ENCODE peak calls at places on chromosomes 6 and 20, in four cellular contexts. D, L, Z and M are unnamed samples.

GRCh38 chr20:46108976-46109375 is 9.1 kb upstream of the CD40 start:
- DNase-seq in D (no peak), L (no peak), Z (no peak), M (no peak)

GRCh38 chr6:137799950-137800568 is 67.0 kb upstream of the TNFAIP3 start:
- DNase-seq in D (peak), L (no peak), Z (no peak), M (peak)

GRCh38 chr20:40640667-40641066 is 48.4 kb downstream of the MAFB start:
- DNase-seq in D (no peak), L (no peak), Z (no peak), M (no peak)

GRCh38 chr6:1586861-1587450 is 22.8 kb upstream of the FOXC1 start:
- DNase-seq in D (no peak), L (no peak), Z (no peak), M (no peak)

GRCh38 chr6:5302995-5303622 is 41.8 kb downstream of the FARS2 start:
- DNase-seq in D (no peak), L (peak), Z (peak), M (no peak)

GRCh38 chr6:167678102-167679101 is 148.3 kb upstream of the AFDN start:
- DNase-seq in D (no peak), L (peak), Z (no peak), M (peak)

GRCh38 chr20:44188752-44189151 is 1.8 kb upstream of the JPH2 start:
- DNase-seq in D (no peak), L (no peak), Z (no peak), M (no peak)

GRCh38 chr20:23145281-23145700 is 59.2 kb upstream of the CD93 start:
- DNase-seq in D (no peak), L (no peak), Z (no peak), M (no peak)

GRCh38 chr6:106799008-106799952 is 169.9 kb downstream of the QRSL1 start:
- DNase-seq in D (no peak), L (no peak), Z (peak), M (no peak)

GRCh38 chr6:24330137-24330732 is 27.6 kb downstream of the DCDC2 start:
- DNase-seq in D (no peak), L (no peak), Z (no peak), M (no peak)

GRCh38 chr6:105815657-105816555 is 270.2 kb upstream of the PRDM1 start:
- DNase-seq in D (no peak), L (no peak), Z (no peak), M (no peak)

GRCh38 chr6:75158176-75158575 is 47.7 kb downstream of the COL12A1 start:
- DNase-seq in D (no peak), L (no peak), Z (no peak), M (no peak)

GRCh38 chr20:47951521-47951951 is 166.3 kb upstream of the SULF2 start:
- DNase-seq in D (no peak), L (no peak), Z (no peak), M (no peak)

GRCh38 chr6:92270365-92270764 is 1149.0 kb downstream of the EPHA7 start:
- DNase-seq in D (no peak), L (no peak), Z (no peak), M (no peak)

GRCh38 chr6:138654715-138655634 is 118.6 kb upstream of the CCDC28A start:
- DNase-seq in D (no peak), L (no peak), Z (peak), M (no peak)

GRCh38 chr6:28188111-28188979 is 36.7 kb upstream of the ZSCAN9 start:
- DNase-seq in D (no peak), L (no peak), Z (no peak), M (no peak)

GRCh38 chr6:93165850-93166249 is 253.5 kb downstream of the EPHA7 start:
- DNase-seq in D (no peak), L (no peak), Z (no peak), M (no peak)

GRCh38 chr6:159959976-159960384 is 8.9 kb upstream of the IGF2R start:
- DNase-seq in D (no peak), L (no peak), Z (no peak), M (no peak)

DNA sequence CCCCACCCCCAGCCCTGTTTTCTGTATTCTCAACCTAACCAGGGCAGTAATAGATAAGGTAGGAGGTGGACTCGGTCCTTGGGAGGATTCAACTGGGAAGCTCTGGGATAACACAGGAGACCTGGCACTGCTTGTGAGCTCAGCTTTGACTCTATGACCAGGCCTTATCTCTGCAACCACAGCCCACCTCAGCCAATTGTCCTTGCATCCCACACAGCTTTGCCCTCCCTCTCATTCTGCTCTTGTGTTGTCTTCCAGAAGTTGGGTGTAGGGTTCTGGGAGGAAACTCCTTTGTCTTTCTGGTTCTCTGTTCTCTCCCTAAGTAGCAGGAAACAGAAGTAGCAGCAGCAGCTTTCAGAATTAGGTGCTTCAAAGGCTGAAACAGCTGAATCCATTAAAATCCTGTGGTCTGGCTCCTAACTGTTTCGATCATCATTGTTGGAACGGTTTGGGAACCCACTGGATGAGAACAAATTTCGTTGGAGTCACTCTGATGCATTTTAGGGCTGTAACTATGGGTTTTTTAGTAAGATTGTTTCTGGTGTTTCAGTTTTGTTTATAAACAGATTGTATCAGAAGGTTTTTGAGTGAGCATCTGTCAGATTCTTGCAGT is 32.4 kb upstream of the SNX9 start:
- DNase-seq in D (peak), L (no peak), Z (no peak), M (no peak)
- TF ChIP-seq USF1 in D (no peak), L (no peak), Z (no peak), M (no peak)

DNA sequence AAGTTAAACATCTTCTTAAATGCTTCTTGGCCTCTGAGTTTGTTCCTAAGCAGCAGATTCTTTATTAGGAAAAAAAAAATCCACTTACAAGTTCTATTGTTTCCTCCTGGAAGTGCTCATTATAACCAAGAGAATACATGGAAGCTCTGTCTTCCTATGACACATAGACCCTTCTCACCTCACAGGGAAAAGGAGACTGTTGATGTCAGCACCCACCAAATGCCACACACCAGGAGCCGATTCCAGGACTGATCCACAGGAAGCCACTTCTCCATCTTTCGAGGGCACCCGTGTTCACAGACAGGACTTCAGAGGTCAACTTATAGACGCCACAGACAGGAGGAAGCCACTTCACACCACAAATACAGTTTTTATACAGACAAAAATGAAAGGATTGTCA is 13.4 kb upstream of the BNIP5 start:
- DNase-seq in D (no peak), L (no peak), Z (no peak), M (no peak)
- TF ChIP-seq USF1 in D (no peak), L (no peak), Z (no peak), M (no peak)

DNA sequence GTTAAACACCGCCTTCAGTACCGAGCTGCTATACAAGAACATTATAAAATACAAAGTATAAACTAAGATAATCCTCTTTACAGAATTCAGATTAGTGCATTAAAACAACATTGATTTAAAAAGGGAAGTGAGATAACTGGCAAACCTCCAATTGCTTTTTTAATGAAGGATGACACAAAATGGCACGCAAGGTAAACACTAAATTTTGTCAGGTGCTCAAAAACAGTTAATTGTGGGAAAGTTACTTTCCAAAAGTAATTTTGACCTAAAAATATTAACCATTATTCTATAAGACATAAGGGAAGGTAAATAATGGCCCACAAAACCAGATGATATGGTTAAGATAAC is 53.3 kb downstream of the STX7 start:
- DNase-seq in D (no peak), L (no peak), Z (no peak), M (no peak)
- TF ChIP-seq USF1 in D (no peak), L (no peak), Z (no peak), M (no peak)

GRCh38 chr6:143151381-143151780 is 90.7 kb downstream of the AIG1 start:
- DNase-seq in D (no peak), L (no peak), Z (no peak), M (no peak)
- TF ChIP-seq USF1 in D (no peak), L (no peak), Z (no peak), M (no peak)

DNA sequence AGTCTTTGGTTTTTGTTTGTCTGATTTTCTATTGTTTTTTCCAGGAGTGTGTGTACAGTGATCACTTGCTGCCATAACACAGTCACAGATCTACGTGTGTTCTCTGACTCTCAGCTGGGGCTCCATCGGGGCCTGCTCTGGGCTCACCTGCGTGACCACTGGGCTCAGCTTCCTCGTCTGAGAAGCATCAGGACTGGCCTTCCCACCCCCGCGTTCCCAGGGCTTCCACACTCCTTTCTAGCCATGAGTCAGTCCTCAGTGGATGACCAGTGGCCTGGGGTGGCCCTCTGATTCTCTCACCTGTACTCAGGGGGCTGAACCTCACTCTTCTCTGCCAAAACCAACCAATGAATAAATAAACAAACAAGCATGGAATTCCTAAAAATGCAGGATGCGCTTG is 14.5 kb downstream of the THBS2 start:
- DNase-seq in D (no peak), L (no peak), Z (no peak), M (no peak)
- TF ChIP-seq USF1 in D (no peak), L (no peak), Z (no peak), M (no peak)

GRCh38 chr20:3239867-3240775 is 1.1 kb upstream of the SLC4A11 start:
- DNase-seq in D (peak), L (peak), Z (no peak), M (no peak)

GRCh38 chr20:3237011-3237957 is 1.7 kb downstream of the SLC4A11 start:
- DNase-seq in D (no peak), L (no peak), Z (no peak), M (no peak)

GRCh38 chr20:3239026-3239866 is at the start of gene SLC4A11:
- DNase-seq in D (peak), L (peak), Z (no peak), M (peak)

GRCh38 chr20:3237958-3238615 is 903 bp downstream of the SLC4A11 start:
- DNase-seq in D (no peak), L (peak), Z (no peak), M (peak)

GRCh38 chr20:3238616-3239025 is 369 bp downstream of the SLC4A11 start:
- DNase-seq in D (peak), L (peak), Z (no peak), M (no peak)
- TF ChIP-seq USF1 in D (no peak), L (peak), Z (no peak), M (no peak)

DNA sequence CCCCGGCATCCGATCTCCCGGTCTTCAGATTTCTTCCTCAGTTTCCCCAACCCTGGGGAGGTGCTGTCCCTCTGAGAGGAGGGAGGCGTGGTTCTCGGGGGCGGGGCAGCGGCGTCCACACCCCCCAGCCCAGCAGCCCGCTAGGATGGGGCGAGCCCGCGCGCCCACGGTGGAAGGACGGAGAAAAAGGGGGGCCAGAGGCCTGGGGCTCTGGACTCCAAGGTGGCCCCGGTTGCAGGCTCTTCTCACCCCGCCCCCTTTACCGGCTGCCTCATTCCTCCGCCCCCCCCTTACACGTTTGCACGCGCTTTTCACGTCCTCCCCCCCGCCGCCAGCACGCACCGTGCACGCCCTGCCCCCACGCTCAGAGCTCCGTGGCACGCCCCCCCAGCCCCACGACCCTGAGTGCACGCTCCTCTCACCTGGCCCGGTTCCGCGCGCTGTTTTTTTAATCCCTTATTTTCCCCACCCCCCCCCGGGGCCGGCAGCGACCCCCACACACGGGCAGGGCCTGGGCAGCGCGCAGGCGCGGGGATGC is 402 bp downstream of the ZBTB12 start:
- DNase-seq in D (peak), L (peak), Z (no peak), M (peak)
- TF ChIP-seq USF1 in D (no peak), L (no peak), Z (no peak), M (no peak)

GRCh38 chr6:108570518-108570917 is 9.8 kb downstream of the FOXO3 start:
- DNase-seq in D (no peak), L (no peak), Z (no peak), M (no peak)
- TF ChIP-seq USF1 in D (no peak), L (no peak), Z (no peak), M (no peak)

DNA sequence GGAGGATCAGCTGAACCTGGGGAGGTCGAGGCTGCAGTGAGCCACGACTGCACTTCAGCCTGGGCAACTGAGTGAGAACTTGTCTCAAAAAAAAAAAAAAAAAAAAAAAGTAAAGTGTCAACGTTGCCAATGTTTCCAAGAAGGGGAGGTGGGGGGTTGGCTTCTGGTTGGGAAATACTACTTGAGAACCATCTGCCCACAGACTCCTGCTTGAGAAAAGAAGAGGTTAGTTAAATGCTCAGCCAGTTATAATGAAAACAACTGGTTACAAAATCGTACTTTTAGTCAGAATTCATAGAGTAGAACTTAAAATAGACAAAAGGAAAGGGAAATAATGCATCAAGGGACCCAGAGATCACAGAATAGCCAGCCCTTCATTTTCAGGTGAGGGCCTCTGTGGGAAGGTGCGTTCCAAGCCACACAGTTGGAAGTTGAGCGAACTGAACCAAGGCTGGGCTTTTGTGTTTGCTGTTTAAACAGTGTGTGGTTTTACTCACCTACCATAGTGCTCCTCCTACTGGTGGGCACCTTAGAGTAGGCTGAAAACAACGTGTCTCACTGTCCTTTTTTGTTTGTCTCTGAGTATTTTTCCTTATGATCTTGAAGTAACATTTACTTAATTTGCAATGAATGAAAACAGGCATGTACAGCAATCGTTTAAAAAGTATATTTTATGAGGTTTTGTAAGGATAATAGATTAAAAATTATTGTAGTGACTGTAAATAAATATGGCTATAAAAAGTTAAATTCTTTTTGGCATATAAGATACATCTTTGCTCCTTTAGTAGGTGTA is 200.7 kb downstream of the BCAS1 start:
- DNase-seq in D (peak), L (peak), Z (peak), M (peak)
- TF ChIP-seq USF1 in D (no peak), L (no peak), Z (no peak), M (no peak)

DNA sequence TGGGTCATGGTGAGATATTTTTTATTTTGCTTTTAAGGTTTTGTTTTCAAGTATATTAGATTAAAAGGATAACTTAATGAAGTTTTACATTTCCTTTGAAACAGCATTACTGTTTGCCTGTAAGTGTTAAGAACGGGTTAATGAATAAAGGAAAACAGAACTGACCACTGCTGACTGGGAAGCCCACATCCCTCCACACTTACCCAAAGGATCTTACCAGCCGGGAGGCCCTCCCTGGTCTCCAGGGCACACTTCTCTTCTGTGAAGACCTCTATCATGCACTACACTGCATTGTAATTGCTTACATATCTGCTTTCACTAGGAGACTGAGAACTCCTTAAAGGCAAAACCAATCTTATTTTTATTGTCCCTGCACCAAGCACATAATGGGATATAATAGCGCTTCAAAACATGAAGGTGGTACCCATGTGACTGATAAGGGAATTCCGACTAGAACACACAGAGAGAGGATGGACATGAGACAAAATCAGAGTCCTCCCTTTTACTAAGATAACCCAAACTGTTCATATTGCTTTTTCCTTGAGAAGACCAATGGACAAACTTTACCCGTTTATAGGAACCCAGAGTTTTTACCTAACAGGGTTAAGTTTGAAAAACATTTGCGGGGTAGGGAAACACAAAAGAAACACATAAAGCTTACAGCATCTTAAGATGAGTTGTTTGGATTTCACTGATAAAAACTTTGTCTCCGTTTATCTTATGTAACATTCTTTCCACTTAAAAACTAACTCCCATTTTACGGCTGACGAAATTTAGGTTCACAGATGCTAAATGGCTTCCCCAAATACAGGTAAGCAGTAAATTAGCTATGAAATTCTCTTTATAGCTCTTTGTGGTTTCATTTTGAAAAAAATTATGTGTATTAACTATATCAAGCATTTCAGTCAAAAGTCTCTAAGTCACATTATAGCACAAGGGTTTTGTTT is 8.7 kb downstream of the EZR start:
- DNase-seq in D (no peak), L (no peak), Z (no peak), M (no peak)
- TF ChIP-seq USF1 in D (no peak), L (no peak), Z (no peak), M (no peak)